ENCODE peak calls at places on chromosomes 2 and 18, in four cellular contexts. O is K562, C is HCT116, K is GM12878. U is an unnamed sample.

GRCh38 chr18:60389314-60389713 is 16.7 kb upstream of the MC4R start:
- DNase-seq in O (no peak), C (no peak), K (no peak), U (no peak)

GRCh38 chr2:120990451-120990871 is 254.8 kb downstream of the GLI2 start:
- DNase-seq in O (no peak), C (no peak), K (no peak), U (no peak)

GRCh38 chr2:12416600-12416999 is 300.1 kb upstream of the TRIB2 start:
- DNase-seq in O (peak; percentile 45), C (no peak), K (no peak), U (no peak)

GRCh38 chr18:48028716-48029115 is 98.3 kb upstream of the SMAD2 start:
- DNase-seq in O (no peak), C (no peak), K (no peak), U (no peak)

GRCh38 chr2:74658516-74658915 is 4.5 kb downstream of the SEMA4F start:
- DNase-seq in O (no peak), C (no peak), K (no peak), U (no peak)

GRCh38 chr2:108444941-108445840 is 3.8 kb upstream of the GCC2 start:
- DNase-seq in O (peak; percentile 18), C (no peak), K (no peak), U (no peak)

GRCh38 chr18:3485153-3486149 is 35.5 kb downstream of the TGIF1 start:
- DNase-seq in O (no peak), C (no peak), K (no peak), U (no peak)

GRCh38 chr2:242041816-242042215 is 172.3 kb downstream of the RTP5 start:
- DNase-seq in O (no peak), C (no peak), K (no peak), U (no peak)

GRCh38 chr2:181607629-181608627 is 49.0 kb downstream of the CERKL start:
- DNase-seq in O (no peak), C (peak; percentile 1), K (no peak), U (no peak)

GRCh38 chr2:200223385-200223784 is 83.1 kb upstream of the SPATS2L start:
- DNase-seq in O (no peak), C (no peak), K (no peak), U (no peak)

GRCh38 chr2:134558208-134558890 is 160.5 kb downstream of the TMEM163 start:
- DNase-seq in O (no peak), C (no peak), K (no peak), U (no peak)

GRCh38 chr2:1854747-1855146 is 110.4 kb upstream of the PXDN start:
- DNase-seq in O (peak; percentile 19), C (no peak), K (no peak), U (peak; percentile 34)

GRCh38 chr2:9091819-9092218 is 88.3 kb upstream of the MBOAT2 start:
- DNase-seq in O (no peak), C (no peak), K (no peak), U (no peak)

GRCh38 chr2:241804326-241805276 is 4.4 kb upstream of the NEU4 start:
- DNase-seq in O (peak; percentile 21), C (no peak), K (no peak), U (no peak)

GRCh38 chr2:133504566-133505505 is 63.4 kb downstream of the NCKAP5 start:
- DNase-seq in O (no peak), C (no peak), K (no peak), U (no peak)

GRCh38 chr18:58028109-58028784 is 15.8 kb upstream of the NEDD4L start:
- DNase-seq in O (no peak), C (no peak), K (no peak), U (no peak)

GRCh38 chr2:20625920-20626697 is 24.8 kb downstream of the HS1BP3 start:
- DNase-seq in O (no peak), C (no peak), K (no peak), U (no peak)

GRCh38 chr2:239729681-239730566 is 295.2 kb downstream of the NDUFA10 start:
- DNase-seq in O (no peak), C (no peak), K (no peak), U (no peak)

GRCh38 chr2:119749405-119750066 is 10.2 kb upstream of the PTPN4 start:
- DNase-seq in O (no peak), C (no peak), K (no peak), U (no peak)

GRCh38 chr2:237693281-237694039 is 66.1 kb downstream of the LRRFIP1 start:
- DNase-seq in O (no peak), C (no peak), K (no peak), U (no peak)

GRCh38 chr18:24674236-24675004 is 214.0 kb downstream of the HRH4 start:
- DNase-seq in O (no peak), C (no peak), K (no peak), U (no peak)

GRCh38 chr2:71609441-71609840 is 156.1 kb downstream of the DYSF start:
- DNase-seq in O (no peak), C (no peak), K (no peak), U (peak; percentile 24)

GRCh38 chr18:37561986-37562385 is 3.6 kb downstream of the CELF4 start:
- DNase-seq in O (no peak), C (no peak), K (no peak), U (no peak)

GRCh38 chr2:180523629-180524340 is 456.6 kb upstream of the UBE2E3 start:
- DNase-seq in O (no peak), C (no peak), K (no peak), U (no peak)
- TF ChIP-seq EGR1 in O (no peak), C (no peak), K (no peak), U (no peak)

DNA sequence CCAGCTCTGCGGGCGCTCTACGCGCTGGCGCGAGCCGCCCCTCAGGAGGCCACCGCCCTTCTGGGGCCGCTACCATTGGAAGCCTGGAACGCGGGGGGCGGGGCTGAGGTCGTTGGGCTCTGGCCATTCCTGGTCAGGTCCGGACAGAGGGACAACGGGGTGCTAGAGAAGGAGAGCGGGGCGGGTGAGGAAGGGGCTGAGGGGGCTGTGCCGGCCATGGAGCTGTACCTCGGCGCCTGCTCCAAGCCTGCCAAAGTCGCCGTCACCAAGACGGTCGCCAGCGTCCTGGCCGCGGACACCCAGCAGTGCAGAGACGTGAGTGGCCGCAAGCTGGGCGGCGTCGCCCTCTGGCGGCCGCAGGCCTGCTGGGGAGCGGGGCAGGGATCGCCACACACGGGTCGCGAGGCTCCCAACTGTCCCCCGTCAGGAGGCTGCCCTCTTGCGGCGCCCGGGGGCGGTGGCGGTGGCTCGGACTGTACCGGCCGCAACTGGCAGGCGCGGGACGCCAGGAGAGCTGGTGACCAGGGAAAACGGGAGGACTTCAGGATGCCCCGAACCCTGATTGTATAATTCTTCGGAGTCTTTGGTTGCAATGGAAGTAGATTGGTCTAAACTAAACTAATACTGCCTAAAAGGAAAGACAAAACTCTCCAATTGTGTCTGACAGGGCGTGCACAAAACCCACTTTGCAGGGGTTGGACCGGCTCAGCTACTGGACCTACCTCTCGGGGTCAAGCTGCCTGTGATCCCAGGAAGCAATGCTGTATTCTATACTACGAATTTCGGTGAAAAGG is at the start of gene FSIP2:
- DNase-seq in O (peak; percentile 54), C (no peak), K (no peak), U (peak; percentile 89)
- H3K4me3 ChIP-seq in O (peak within 1 kb of the TSS; percentile 25), C (no peak within 1 kb of the TSS), K (no peak within 1 kb of the TSS), U (peak within 1 kb of the TSS; percentile 58)

GRCh38 chr2:54206596-54206995 is 49.4 kb downstream of the TSPYL6 start:
- DNase-seq in O (peak; percentile 22), C (peak; percentile 37), K (no peak), U (no peak)
- TF ChIP-seq EGR1 in O (no peak), C (no peak), K (no peak), U (no peak)

GRCh38 chr2:218895758-218896500 is 15.3 kb downstream of the WNT10A start:
- DNase-seq in O (no peak), C (no peak), K (peak; percentile 60), U (no peak)
- H3K4me3 ChIP-seq in O (no peak overlapping the region), C (peak overlapping the region; percentile 76), K (no peak overlapping the region), U (no peak overlapping the region)

GRCh38 chr2:36492216-36492945 is 105.6 kb downstream of the FEZ2 start:
- DNase-seq in O (no peak), C (no peak), K (no peak), U (no peak)

GRCh38 chr2:36487947-36488346 is 110.0 kb downstream of the FEZ2 start:
- DNase-seq in O (no peak), C (no peak), K (no peak), U (no peak)

GRCh38 chr2:36486546-36487044 is 111.4 kb downstream of the FEZ2 start:
- DNase-seq in O (no peak), C (no peak), K (no peak), U (no peak)

GRCh38 chr2:36490749-36491148 is 107.2 kb downstream of the FEZ2 start:
- DNase-seq in O (no peak), C (no peak), K (no peak), U (no peak)

DNA sequence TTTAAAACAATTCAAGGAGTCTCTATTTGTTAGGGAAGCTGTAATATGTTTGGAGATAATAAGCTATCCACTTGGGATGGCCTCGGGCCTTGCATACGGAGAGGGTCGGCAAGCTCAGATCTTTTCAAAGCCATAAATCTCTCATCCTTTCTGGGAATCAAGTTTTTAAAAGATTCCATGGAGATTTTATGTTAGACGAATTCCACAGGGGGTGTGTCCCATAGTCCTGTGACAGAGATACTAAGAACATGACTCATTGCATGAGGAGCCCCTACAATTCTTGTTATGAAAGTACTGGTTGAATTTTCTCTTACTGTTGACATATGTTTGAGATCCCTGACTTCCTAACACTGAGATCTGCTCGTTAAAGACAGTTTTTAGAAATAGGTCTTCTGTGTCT is 108.7 kb downstream of the FEZ2 start:
- DNase-seq in O (no peak), C (no peak), K (no peak), U (no peak)
- TF ChIP-seq EGR1 in O (no peak), C (no peak), K (no peak), U (no peak)

GRCh38 chr2:3282056-3282998 is 95.3 kb downstream of the EIPR1 start:
- DNase-seq in O (no peak), C (no peak), K (no peak), U (no peak)
- H3K4me3 ChIP-seq in O (no peak overlapping the region), C (no peak overlapping the region), K (no peak overlapping the region), U (no peak overlapping the region)

GRCh38 chr2:209472386-209472832 is 48.6 kb downstream of the MAP2 start:
- DNase-seq in O (no peak), C (no peak), K (no peak), U (no peak)
- TF ChIP-seq EGR1 in O (no peak), C (no peak), K (no peak), U (no peak)

DNA sequence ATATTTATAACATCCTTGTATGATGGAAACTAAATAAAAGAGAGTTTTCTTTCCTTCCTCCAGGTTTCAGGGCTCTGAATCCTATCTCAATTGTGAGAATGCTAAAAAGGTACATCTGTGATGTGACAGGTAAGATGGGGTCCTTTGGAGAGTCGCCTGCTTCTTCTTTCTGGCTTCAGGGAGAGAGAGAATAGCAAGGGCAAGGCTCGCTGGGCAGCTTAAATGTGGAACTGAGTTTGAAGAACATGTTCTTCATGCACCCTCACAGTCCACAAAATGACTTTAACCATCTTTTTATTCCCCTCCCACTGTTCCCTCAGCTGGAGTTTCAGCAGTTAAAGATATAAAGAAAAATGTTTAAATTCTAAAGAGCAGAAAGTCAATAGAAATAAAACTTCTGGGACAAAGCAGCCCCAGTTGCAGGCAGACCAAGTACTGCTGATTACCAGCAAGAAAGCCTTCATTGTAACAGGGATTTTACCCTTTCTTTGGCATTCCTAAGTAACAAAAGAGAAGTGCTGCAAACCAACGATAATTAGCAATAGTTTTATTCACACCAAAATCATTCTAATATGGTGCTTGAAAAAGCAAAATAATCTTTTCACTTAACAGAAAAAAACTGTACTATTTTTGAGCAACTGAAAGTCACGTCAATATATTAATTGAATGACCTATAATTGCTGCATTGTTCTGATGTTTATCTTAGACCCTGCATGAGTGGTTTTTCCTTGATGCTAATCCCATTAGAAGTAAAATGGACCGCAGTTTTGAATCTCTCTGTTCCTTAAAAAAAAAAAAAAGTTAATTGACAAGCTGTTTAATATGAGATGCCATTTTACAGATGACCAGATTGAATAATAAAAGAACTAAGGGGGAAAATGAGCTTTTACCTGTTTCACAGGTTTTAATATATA is 61.5 kb downstream of the LRP2 start:
- DNase-seq in O (no peak), C (no peak), K (no peak), U (no peak)
- H3K4me3 ChIP-seq in O (no peak overlapping the region), C (no peak overlapping the region), K (no peak overlapping the region), U (no peak overlapping the region)

U was measured in H1.